ENCODE peak calls at places on chromosome 2, in eight cellular contexts. S is T-helper 9 cell, P is HFF-Myc, X is NCI-H446, Y is endothelial cell, V is GM10248, H is HS-5, Z is NCI-H460. K is an unnamed sample.

GRCh38 chr2:196587061-196587460 is 52.5 kb upstream of the CCDC150 start:
- DNase-seq in S (no peak), P (no peak), X (no peak), Y (no peak), V (no peak), H (no peak), Z (no peak), K (no peak)

GRCh38 chr2:231554748-231555545 is 24.7 kb upstream of the NMUR1 start:
- DNase-seq in S (no peak), P (no peak), X (no peak), Y (no peak), V (no peak), H (no peak), Z (no peak), K (peak; percentile 78)

GRCh38 chr2:197810490-197810889 is 6.1 kb downstream of the PLCL1 start:
- DNase-seq in S (no peak), P (no peak), X (no peak), Y (no peak), V (no peak), H (no peak), Z (no peak), K (no peak)

GRCh38 chr2:199459286-199460100 is 1.8 kb upstream of the SATB2 start:
- DNase-seq in S (peak; percentile 45), P (peak; percentile 82), X (peak; percentile 80), Y (peak; percentile 90), V (peak; percentile 49), H (peak; percentile 91), Z (peak; percentile 89), K (peak; percentile 86)

GRCh38 chr2:168884990-168885389 is 5.2 kb downstream of the SPC25 start:
- DNase-seq in S (no peak), P (no peak), X (no peak), Y (no peak), V (no peak), H (peak; percentile 63), Z (no peak), K (no peak)

GRCh38 chr2:206962966-206963365 is 23.6 kb downstream of the CPO start:
- DNase-seq in S (no peak), P (no peak), X (peak; percentile 48), Y (no peak), V (no peak), H (no peak), Z (no peak), K (no peak)

GRCh38 chr2:26682155-26682554 is 10.4 kb upstream of the KCNK3 start:
- DNase-seq in S (no peak), P (no peak), X (no peak), Y (no peak), V (no peak), H (no peak), Z (no peak), K (no peak)

GRCh38 chr2:217553202-217553601 is 449.6 kb downstream of the TNS1 start:
- DNase-seq in S (no peak), P (no peak), X (no peak), Y (no peak), V (no peak), H (no peak), Z (no peak), K (no peak)

K was measured in smooth muscle cell of the brain vasculature.